ENCODE peak calls at places on chromosome 16, in nine cellular contexts. P is BE2C; U is stimulated activated CD8-positive, alpha-beta memory T cell treated with anti-CD3 and anti-CD28 coated beads, Interleukin-15, amount 100 ng/mL, for 24 hours; H is stimulated activated CD4-positive, alpha-beta T cell treated with anti-CD3 and anti-CD28 coated beads, TNF-alpha, amount 100 ng/mL, for 1 hour; F is choroid plexus epithelial cell; M is NK-92 treated with Interleukin-12 subunit alpha and Interleukin-12 subunit beta, amount 100 ng/mL, for 24 hours; W is NCI-H1930; T is Kasumi-1; J is right cardiac atrium. Y is an unnamed sample.
A peak's percentile ranks its signal among the peaks of the same experiment; 100 is the strongest.

GRCh38 chr16:31064882-31065461 is 9.1 kb downstream of the ZNF668 start:
- DNase-seq in W (no peak), M (no peak), F (peak; percentile 95), U (no peak), H (no peak), P (peak; percentile 82), J (peak; percentile 75), T (no peak), Y (no peak)

GRCh38 chr16:11796227-11797165 is 562 bp downstream of the ZC3H7A start:
- DNase-seq in H (no peak), M (no peak), W (no peak), U (peak; percentile 15), J (peak; percentile 91), F (peak; percentile 50), P (peak; percentile 40), T (no peak), Y (peak; percentile 28)

GRCh38 chr16:13453325-13453724 is 466.6 kb upstream of the ERCC4 start:
- DNase-seq in J (no peak), P (peak; percentile 6), U (no peak), H (no peak), F (peak; percentile 2), T (no peak), M (no peak), W (no peak), Y (peak; percentile 6)

GRCh38 chr16:87855852-87856715 is 13.2 kb downstream of the SLC7A5 start:
- DNase-seq in U (no peak), M (peak; percentile 20), H (no peak), J (peak; percentile 81), P (peak; percentile 83), T (peak; percentile 37), F (peak; percentile 82), W (no peak), Y (peak; percentile 45)

GRCh38 chr16:68954871-68955635 is 111.7 kb downstream of the TANGO6 start:
- DNase-seq in F (no peak), M (no peak), J (no peak), H (no peak), P (no peak), T (no peak), W (no peak), U (no peak), Y (no peak)

GRCh38 chr16:77211880-77212735 is 12.9 kb downstream of the SYCE1L start:
- DNase-seq in T (peak; percentile 43), J (peak; percentile 82), P (peak; percentile 77), H (peak; percentile 56), U (peak; percentile 32), F (peak; percentile 22), W (peak; percentile 69), M (no peak), Y (no peak)

GRCh38 chr16:49452568-49452967 is 79.0 kb downstream of the C16orf78 start:
- DNase-seq in W (no peak), P (no peak), F (no peak), J (no peak), T (no peak), M (no peak), U (no peak), H (no peak), Y (no peak)

GRCh38 chr16:50942143-50942542 is 200.3 kb downstream of the CYLD start:
- DNase-seq in W (no peak), P (no peak), H (no peak), M (no peak), T (no peak), J (no peak), U (no peak), F (no peak), Y (no peak)

GRCh38 chr16:88936008-88936912 is 40.7 kb downstream of the CBFA2T3 start:
- DNase-seq in J (peak; percentile 86), P (no peak), U (no peak), H (no peak), M (no peak), W (no peak), T (peak; percentile 96), F (no peak), Y (peak; percentile 55)

GRCh38 chr16:31365131-31365865 is 10.3 kb downstream of the ITGAX start:
- DNase-seq in T (no peak), U (no peak), P (no peak), M (peak; percentile 54), H (no peak), F (no peak), W (no peak), J (no peak), Y (no peak)

GRCh38 chr16:27242398-27242797 is 26.2 kb downstream of the NSMCE1 start:
- DNase-seq in U (no peak), T (no peak), M (no peak), P (no peak), H (no peak), W (no peak), J (no peak), F (no peak), Y (no peak)

GRCh38 chr16:50763211-50763610 is 21.3 kb downstream of the CYLD start:
- DNase-seq in P (no peak), W (no peak), F (no peak), U (no peak), T (no peak), J (no peak), M (no peak), H (no peak), Y (no peak)

GRCh38 chr16:48013476-48013875 is 142.3 kb downstream of the ABCC12 start:
- DNase-seq in W (no peak), J (no peak), M (no peak), P (no peak), U (no peak), T (no peak), F (peak; percentile 12), H (no peak), Y (no peak)

GRCh38 chr16:57087003-57087402 is 5.4 kb upstream of the CPNE2 start:
- DNase-seq in H (no peak), M (no peak), J (no peak), T (no peak), U (no peak), W (no peak), P (no peak), F (no peak), Y (no peak)

GRCh38 chr16:89534147-89534788 is 26.1 kb downstream of the SPG7 start:
- DNase-seq in M (no peak), U (no peak), T (peak; percentile 97), F (peak; percentile 92), P (no peak), W (no peak), H (no peak), J (no peak), Y (peak; percentile 87)

GRCh38 chr16:11064846-11065245 is 120.5 kb downstream of the CLEC16A start:
- DNase-seq in M (no peak), P (no peak), J (no peak), W (no peak), T (no peak), H (no peak), U (no peak), F (no peak), Y (no peak)

GRCh38 chr16:66787427-66787826 is 14.0 kb downstream of the TERB1 start:
- DNase-seq in T (no peak), F (no peak), M (no peak), U (no peak), H (no peak), J (no peak), P (no peak), W (no peak), Y (no peak)

GRCh38 chr16:84215531-84215930 is 24.3 kb downstream of the KCNG4 start:
- DNase-seq in F (no peak), M (no peak), J (no peak), W (no peak), T (no peak), U (no peak), P (no peak), H (no peak), Y (no peak)

GRCh38 chr16:87922250-87922871 is 14.0 kb downstream of the CA5A start:
- DNase-seq in P (no peak), J (peak; percentile 73), T (no peak), H (no peak), F (peak; percentile 38), W (no peak), U (no peak), M (no peak), Y (no peak)

GRCh38 chr16:3822366-3823045 is 58.0 kb downstream of the CREBBP start:
- DNase-seq in W (no peak), T (no peak), H (no peak), F (peak; percentile 34), J (no peak), U (no peak), P (no peak), M (no peak), Y (no peak)

GRCh38 chr16:48629531-48629930 is 19.6 kb upstream of the N4BP1 start:
- DNase-seq in T (no peak), M (no peak), J (no peak), W (no peak), F (no peak), U (no peak), P (no peak), H (no peak), Y (no peak)

GRCh38 chr16:57306676-57307341 is 22.3 kb upstream of the PLLP start:
- DNase-seq in J (no peak), W (no peak), H (no peak), F (no peak), P (no peak), T (no peak), U (no peak), M (no peak), Y (no peak)

GRCh38 chr16:19095699-19096098 is 18.1 kb upstream of the ITPRIPL2 start:
- DNase-seq in P (no peak), F (peak; percentile 65), J (no peak), H (no peak), W (no peak), M (no peak), T (no peak), U (no peak), Y (no peak)

GRCh38 chr16:66717112-66717675 is 20.7 kb upstream of the CMTM4 start:
- DNase-seq in J (peak; percentile 65), M (no peak), U (no peak), T (peak; percentile 79), P (peak; percentile 77), F (peak; percentile 74), H (no peak), W (no peak), Y (peak; percentile 57)

GRCh38 chr16:6482861-6483530 is 849.6 kb upstream of the RBFOX1 start:
- DNase-seq in W (no peak), M (no peak), P (no peak), U (no peak), J (no peak), T (no peak), H (no peak), F (no peak), Y (peak; percentile 42)

GRCh38 chr16:90077757-90078593 is 844 bp upstream of the PRDM7 start:
- DNase-seq in F (peak; percentile 74), U (no peak), M (no peak), P (peak; percentile 52), H (no peak), T (peak; percentile 42), W (no peak), J (no peak), Y (peak; percentile 19)

GRCh38 chr16:12675852-12676251 is 127.8 kb downstream of the CPPED1 start:
- DNase-seq in F (peak; percentile 77), M (no peak), W (no peak), J (no peak), T (no peak), P (no peak), H (no peak), U (no peak), Y (no peak)

GRCh38 chr16:8678068-8678927 is 3.9 kb downstream of the ABAT start:
- DNase-seq in P (no peak), M (no peak), H (no peak), U (no peak), T (no peak), J (no peak), F (peak; percentile 68), W (no peak), Y (no peak)

GRCh38 chr16:50697881-50698767 is 4.7 kb downstream of the NOD2 start:
- DNase-seq in H (no peak), J (no peak), T (no peak), M (no peak), F (peak; percentile 66), W (no peak), P (no peak), U (no peak), Y (peak; percentile 74)

GRCh38 chr16:27498020-27498419 is 51.7 kb downstream of the GTF3C1 start:
- DNase-seq in T (no peak), J (no peak), H (no peak), W (no peak), P (no peak), M (no peak), U (no peak), F (peak; percentile 11), Y (no peak)

GRCh38 chr16:27721548-27722265 is 171.8 kb downstream of the KATNIP start:
- DNase-seq in F (peak; percentile 100), T (no peak), J (peak; percentile 86), M (no peak), U (no peak), W (no peak), H (no peak), P (peak; percentile 28), Y (no peak)